ENCODE peak calls at places on chromosomes 3 and 15, in six cellular contexts. One of them, this sample, is unnamed.

GRCh38 chr3:25820372-25820771 is 30.5 kb downstream of the OXSM start:
- DNase-seq in body of pancreas: no peak
- DNase-seq in NCI-H1436: no peak
- DNase-seq in NCI-H1417: peak
- DNase-seq in cardiac fibroblast: peak
- DNase-seq in M059J: peak
- DNase-seq in this sample: no peak

GRCh38 chr15:29278436-29279099 is 8.9 kb upstream of the NSMCE3 start:
- DNase-seq in cardiac fibroblast: peak
- DNase-seq in NCI-H1436: no peak
- DNase-seq in NCI-H1417: no peak
- DNase-seq in body of pancreas: no peak
- DNase-seq in M059J: peak
- DNase-seq in this sample: no peak

GRCh38 chr15:55420171-55420871 is 12.0 kb downstream of the PIERCE2 start:
- DNase-seq in body of pancreas: no peak
- DNase-seq in cardiac fibroblast: no peak
- DNase-seq in M059J: no peak
- DNase-seq in NCI-H1436: no peak
- DNase-seq in NCI-H1417: no peak
- DNase-seq in this sample: no peak

GRCh38 chr3:141493152-141493551 is 6.3 kb downstream of the RASA2 start:
- DNase-seq in M059J: no peak
- DNase-seq in NCI-H1436: no peak
- DNase-seq in cardiac fibroblast: no peak
- DNase-seq in body of pancreas: no peak
- DNase-seq in NCI-H1417: no peak
- DNase-seq in this sample: no peak

GRCh38 chr3:150779402-150779858 is 16.5 kb upstream of the SIAH2 start:
- DNase-seq in body of pancreas: no peak
- DNase-seq in NCI-H1436: no peak
- DNase-seq in cardiac fibroblast: no peak
- DNase-seq in NCI-H1417: no peak
- DNase-seq in M059J: no peak
- DNase-seq in this sample: no peak

GRCh38 chr3:123719785-123720531 is 135.1 kb upstream of the HACD2 start:
- DNase-seq in NCI-H1417: no peak
- DNase-seq in M059J: no peak
- DNase-seq in NCI-H1436: no peak
- DNase-seq in cardiac fibroblast: no peak
- DNase-seq in body of pancreas: no peak
- DNase-seq in this sample: no peak

GRCh38 chr3:77605308-77605707 is 565.4 kb downstream of the ROBO2 start:
- DNase-seq in cardiac fibroblast: no peak
- DNase-seq in NCI-H1436: no peak
- DNase-seq in body of pancreas: no peak
- DNase-seq in NCI-H1417: no peak
- DNase-seq in M059J: no peak
- DNase-seq in this sample: no peak

GRCh38 chr15:61141497-61142125 is 87.5 kb downstream of the RORA start:
- DNase-seq in NCI-H1436: no peak
- DNase-seq in body of pancreas: no peak
- DNase-seq in M059J: no peak
- DNase-seq in cardiac fibroblast: no peak
- DNase-seq in NCI-H1417: peak
- DNase-seq in this sample: no peak

GRCh38 chr15:60804986-60805949 is 326.3 kb upstream of the ICE2 start:
- DNase-seq in NCI-H1436: peak
- DNase-seq in cardiac fibroblast: peak
- DNase-seq in NCI-H1417: peak
- DNase-seq in M059J: peak
- DNase-seq in body of pancreas: peak
- DNase-seq in this sample: peak

GRCh38 chr3:107496855-107497254 is 25.9 kb upstream of the BBX start:
- DNase-seq in NCI-H1417: no peak
- DNase-seq in M059J: peak
- DNase-seq in NCI-H1436: no peak
- DNase-seq in cardiac fibroblast: peak
- DNase-seq in body of pancreas: no peak
- DNase-seq in this sample: no peak

GRCh38 chr3:188947983-188948657 is 223.7 kb upstream of the TPRG1 start:
- DNase-seq in M059J: peak
- DNase-seq in body of pancreas: peak
- DNase-seq in NCI-H1417: peak
- DNase-seq in NCI-H1436: peak
- DNase-seq in cardiac fibroblast: peak
- DNase-seq in this sample: peak

This sample was measured in NCI-H2107.